ENCODE peak calls at places on chromosomes 5 and 9, in four cellular contexts. Y is activated T-cell treated with anti-CD3 and anti-CD28 coated beads for 1 hour, O is OCI-LY7, W is uterus. G is an unnamed sample.

GRCh38 chr9:19246891-19247290 is 16.4 kb downstream of the DENND4C start:
- DNase-seq in W (no peak), Y (no peak), O (no peak), G (no peak)

GRCh38 chr9:132802121-132802795 is 75.8 kb downstream of the AK8 start:
- DNase-seq in W (no peak), Y (no peak), O (no peak), G (no peak)

GRCh38 chr9:92730897-92731296 is 33.7 kb downstream of the BICD2 start:
- DNase-seq in O (no peak), W (no peak), Y (no peak), G (no peak)

GRCh38 chr5:98349251-98349989 is 424.0 kb upstream of the RGMB start:
- DNase-seq in W (no peak), Y (no peak), O (peak; percentile 1), G (peak; percentile 35)

GRCh38 chr9:131481441-131482342 is 21.0 kb upstream of the POMT1 start:
- DNase-seq in Y (no peak), W (no peak), O (no peak), G (no peak)

GRCh38 chr5:131630963-131631350 is 4.1 kb downstream of the RAPGEF6 start:
- DNase-seq in Y (no peak), W (no peak), O (no peak), G (no peak)

GRCh38 chr5:127203818-127204217 is 86.8 kb upstream of the MEGF10 start:
- DNase-seq in O (no peak), W (no peak), Y (no peak), G (peak; percentile 59)

GRCh38 chr5:16666140-16666860 is 49.5 kb upstream of the RETREG1 start:
- DNase-seq in W (no peak), Y (no peak), O (no peak), G (no peak)

GRCh38 chr9:136814725-136815421 is 7.1 kb downstream of the RABL6 start:
- DNase-seq in O (no peak), Y (no peak), W (no peak), G (no peak)

GRCh38 chr5:132100672-132101261 is 27.2 kb downstream of the CSF2 start:
- DNase-seq in Y (no peak), O (peak; percentile 50), W (no peak), G (no peak)

GRCh38 chr5:160333726-160334125 is 21.4 kb upstream of the CCNJL start:
- DNase-seq in Y (no peak), W (no peak), O (no peak), G (peak; percentile 75)

GRCh38 chr9:33818832-33819500 is 2.0 kb downstream of the UBE2R2 start:
- DNase-seq in W (no peak), O (no peak), Y (no peak), G (no peak)

GRCh38 chr5:59564895-59565294 is 328.6 kb downstream of the PDE4D start:
- DNase-seq in Y (no peak), O (no peak), W (no peak), G (no peak)

GRCh38 chr9:72600671-72601070 is 79.3 kb downstream of the TMC1 start:
- DNase-seq in W (no peak), Y (no peak), O (no peak), G (no peak)

GRCh38 chr5:74538206-74538661 is 102.3 kb downstream of the ENC1 start:
- DNase-seq in Y (no peak), O (no peak), W (peak; percentile 18), G (peak; percentile 76)

GRCh38 chr9:124877383-124877782 is 15.5 kb downstream of the ARPC5L start:
- DNase-seq in W (no peak), Y (no peak), O (no peak), G (no peak)

GRCh38 chr5:143066556-143067281 is 296.5 kb downstream of the ARHGAP26 start:
- DNase-seq in O (peak; percentile 63), W (peak; percentile 33), Y (no peak), G (peak; percentile 51)

GRCh38 chr5:92560698-92561361 is 1020.2 kb downstream of the NR2F1-AS1 start:
- DNase-seq in Y (no peak), W (no peak), O (no peak), G (no peak)

GRCh38 chr9:21030389-21031035 is 928 bp downstream of the HACD4 start:
- DNase-seq in W (no peak), O (no peak), Y (no peak), G (peak; percentile 90)

GRCh38 chr5:66080664-66081063 is 63.4 kb upstream of the SREK1 start:
- DNase-seq in O (no peak), Y (no peak), W (no peak), G (peak; percentile 41)

GRCh38 chr5:157994906-157995519 is 136.1 kb upstream of the CLINT1 start:
- DNase-seq in W (peak; percentile 73), O (peak; percentile 74), Y (peak; percentile 25), G (peak; percentile 56)

GRCh38 chr9:128355451-128355850 is 15.1 kb downstream of the SLC27A4 start:
- DNase-seq in Y (no peak), W (no peak), O (no peak), G (no peak)

GRCh38 chr5:151896041-151896691 is 28.5 kb downstream of the GLRA1 start:
- DNase-seq in Y (no peak), O (no peak), W (no peak), G (no peak)

GRCh38 chr5:19853616-19854240 is 134.3 kb downstream of the CDH18 start:
- DNase-seq in W (no peak), O (no peak), Y (no peak), G (no peak)

GRCh38 chr5:136014049-136014516 is 14.7 kb upstream of the TGFBI start:
- DNase-seq in W (no peak), Y (no peak), O (no peak), G (no peak)

GRCh38 chr9:111957856-111958631 is 61.4 kb downstream of the UGCG start:
- DNase-seq in W (no peak), O (peak; percentile 39), Y (no peak), G (peak; percentile 82)

GRCh38 chr9:33186457-33187168 is 19.5 kb upstream of the B4GALT1 start:
- DNase-seq in O (no peak), Y (no peak), W (peak; percentile 45), G (no peak)

GRCh38 chr9:108885643-108886348 is 23.7 kb downstream of the ACTL7A start:
- DNase-seq in Y (no peak), W (no peak), O (peak; percentile 44), G (peak; percentile 85)

GRCh38 chr9:132008871-132009812 is 70.5 kb downstream of the MED27 start:
- DNase-seq in W (no peak), O (no peak), Y (no peak), G (no peak)

G was measured in NB4.